ENCODE peak calls at places on chromosomes 11 and 22, in eight cellular contexts. I is transverse colon, U is dorsolateral prefrontal cortex, X is A549, S is natural killer cell, G is heart left ventricle, L is fibroblast of the aortic adventitia, J is GM12865. F is an unnamed sample.

GRCh38 chr11:11261629-11262028 is 91.4 kb downstream of the CSNK2A3 start:
- DNase-seq in L (no peak), G (no peak), S (no peak), J (peak; percentile 62), U (no peak), X (no peak), I (no peak), F (no peak)

GRCh38 chr22:25402501-25403283 is 161.8 kb upstream of the GRK3 start:
- DNase-seq in G (peak; percentile 45), S (no peak), I (peak; percentile 35), U (no peak), L (peak; percentile 44), J (no peak), X (no peak), F (no peak)

GRCh38 chr11:112797653-112798293 is 163.4 kb upstream of the NCAM1 start:
- DNase-seq in U (peak; percentile 70), G (no peak), S (peak; percentile 61), L (peak; percentile 33), J (peak; percentile 55), X (peak; percentile 12), I (no peak), F (no peak)

GRCh38 chr11:118610220-118610772 is 2.9 kb downstream of the PHLDB1 start:
- DNase-seq in I (no peak), L (no peak), G (no peak), J (no peak), S (no peak), U (no peak), X (no peak), F (no peak)

GRCh38 chr11:106021181-106021966 is 666 bp downstream of the MSANTD4 start:
- DNase-seq in S (no peak), G (no peak), I (no peak), U (no peak), J (no peak), L (peak; percentile 65), X (no peak), F (no peak)

GRCh38 chr11:29343465-29344333 is 673.1 kb downstream of the KCNA4 start:
- DNase-seq in G (peak; percentile 48), X (peak; percentile 72), L (peak; percentile 55), I (peak; percentile 44), U (peak; percentile 48), J (peak; percentile 69), S (no peak), F (no peak)

GRCh38 chr11:110317516-110317932 is 21.1 kb upstream of the RDX start:
- DNase-seq in S (no peak), I (no peak), J (no peak), U (no peak), G (no peak), X (no peak), L (peak; percentile 73), F (no peak)

GRCh38 chr11:9493492-9493891 is 32.7 kb downstream of the ZNF143 start:
- DNase-seq in S (no peak), J (no peak), L (no peak), U (no peak), I (no peak), G (no peak), X (no peak), F (no peak)

GRCh38 chr11:1443737-1444136 is 42.8 kb downstream of the MOB2 start:
- DNase-seq in G (no peak), J (no peak), U (no peak), X (no peak), S (no peak), L (no peak), I (no peak), F (no peak)

GRCh38 chr11:29260939-29261705 is 755.7 kb downstream of the KCNA4 start:
- DNase-seq in I (no peak), J (no peak), X (peak; percentile 86), S (no peak), L (peak; percentile 22), G (no peak), U (no peak), F (no peak)

GRCh38 chr11:20739004-20739612 is 69.7 kb downstream of the NELL1 start:
- DNase-seq in S (no peak), X (no peak), J (no peak), I (no peak), U (no peak), L (no peak), G (no peak), F (no peak)
- TF ChIP-seq CTCF in S (no peak), X (no peak), J (no peak), I (no peak), U (no peak), L (no peak), G (no peak), F (no peak)

GRCh38 chr11:36129955-36130354 is 159.3 kb downstream of the COMMD9 start:
- DNase-seq in G (no peak), J (no peak), I (no peak), L (no peak), U (no peak), S (no peak), X (no peak), F (no peak)

GRCh38 chr11:36123353-36124220 is 165.6 kb downstream of the COMMD9 start:
- DNase-seq in S (no peak), G (no peak), L (no peak), I (no peak), U (no peak), J (no peak), X (no peak), F (no peak)

GRCh38 chr11:36126703-36127102 is 162.5 kb downstream of the COMMD9 start:
- DNase-seq in S (no peak), U (no peak), G (no peak), X (no peak), L (no peak), J (no peak), I (no peak), F (no peak)

GRCh38 chr11:36130401-36130800 is 158.8 kb downstream of the COMMD9 start:
- DNase-seq in S (no peak), X (no peak), G (no peak), J (no peak), L (peak; percentile 23), U (no peak), I (no peak), F (no peak)

DNA sequence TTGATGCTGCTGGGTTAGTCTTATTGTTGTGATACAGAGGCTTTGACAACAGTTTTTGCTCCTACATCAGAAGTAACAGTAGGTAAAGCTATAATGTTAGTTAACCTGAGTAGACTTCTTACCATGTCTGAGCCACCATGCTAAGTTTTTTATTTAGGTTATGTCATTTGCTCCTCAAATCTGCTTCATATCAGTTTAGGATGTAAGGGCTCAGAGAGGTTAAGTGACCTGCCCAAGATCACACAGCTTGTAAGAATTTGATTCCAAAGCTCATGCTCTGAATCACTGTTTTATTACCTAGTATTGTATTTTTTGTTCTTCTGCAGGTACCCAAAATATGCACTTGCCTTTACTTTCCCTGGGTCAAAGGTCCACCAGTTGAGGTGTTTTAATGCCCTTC is 161.7 kb downstream of the COMMD9 start:
- DNase-seq in S (no peak), I (no peak), X (no peak), J (no peak), G (no peak), U (no peak), L (no peak), F (no peak)
- TF ChIP-seq CTCF in S (no peak), I (no peak), X (no peak), J (no peak), G (no peak), U (no peak), L (no peak), F (no peak)

DNA sequence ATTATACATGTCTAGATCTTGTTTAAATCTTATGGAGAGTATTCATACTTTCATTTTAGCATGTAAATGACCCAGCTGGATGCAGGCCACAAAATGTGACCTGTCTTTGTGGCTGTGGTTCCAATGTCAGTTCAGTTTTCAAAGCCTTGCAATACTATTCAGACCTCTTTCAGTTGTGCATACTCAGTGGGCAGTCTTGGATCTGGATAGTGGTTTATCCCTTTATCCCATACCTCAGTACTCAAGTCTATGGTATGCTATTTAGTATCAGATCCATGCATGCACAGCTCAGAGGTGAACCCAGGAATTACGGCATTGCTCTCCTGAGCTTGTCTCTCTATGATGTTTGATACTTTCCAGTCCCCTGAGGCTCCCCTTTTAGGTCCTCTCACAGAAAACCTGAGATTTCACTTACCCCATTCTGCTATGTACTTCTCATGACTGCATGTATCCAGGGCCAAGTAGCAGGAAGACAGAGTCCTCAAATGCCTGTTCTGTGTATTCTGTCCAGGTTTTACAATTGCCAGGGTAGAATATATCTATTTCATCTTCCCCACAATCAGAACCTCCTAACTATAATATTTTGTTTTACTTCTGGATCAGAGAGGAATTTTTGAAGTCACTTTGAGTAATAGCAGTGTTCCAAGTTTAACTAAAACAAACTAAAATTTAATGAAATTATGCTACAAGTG is 6.9 kb upstream of the P4HA3 start:
- DNase-seq in U (no peak), X (no peak), S (no peak), I (no peak), G (no peak), J (no peak), L (peak; percentile 29), F (no peak)
- TF ChIP-seq CTCF in U (no peak), X (no peak), S (no peak), I (no peak), G (no peak), J (no peak), L (no peak), F (no peak)

GRCh38 chr11:63938481-63939350 is at the start of gene NAA40:
- DNase-seq in X (peak; percentile 98), J (peak; percentile 100), G (peak; percentile 94), L (peak; percentile 90), S (peak; percentile 91), U (peak; percentile 82), I (peak; percentile 94), F (peak; percentile 84)
- TF ChIP-seq CTCF in X (no peak), J (no peak), G (no peak), L (peak; percentile 13), S (no peak), U (peak; percentile 37), I (no peak), F (no peak)